ENCODE peak calls at places on chromosomes 4 and X, in eight cellular contexts. I is IMR-90, L is pancreas, D is heart right ventricle, K is right cardiac atrium, P is thyroid gland, R is astrocyte, F is transverse colon. C is an unnamed sample. For H3K4me1, the result is how much of the 10 kb centered on the place peaks cover.

GRCh38 chr4:109931318-109931717 is 18.6 kb downstream of the EGF start:
- DNase-seq in I (no peak), L (no peak), D (no peak), K (no peak), P (no peak), R (no peak), F (no peak), C (no peak)

GRCh38 chr4:145956288-145956890 is 17.8 kb upstream of the ZNF827 start:
- DNase-seq in I (peak), L (peak), D (no peak), K (no peak), P (peak), R (no peak), F (peak), C (no peak)

GRCh38 chrX:118679290-118679689 is 48.1 kb upstream of the IL13RA1 start:
- DNase-seq in I (no peak), L (no peak), D (no peak), K (no peak), P (no peak), R (no peak), F (no peak), C (no peak)

GRCh38 chr4:94757192-94758140 is at the start of gene BMPR1B:
- DNase-seq in I (peak), L (peak), D (no peak), K (peak), P (peak), R (peak), F (no peak), C (no peak)

GRCh38 chrX:43958529-43958928 is 14.7 kb downstream of the NDP start:
- DNase-seq in I (peak), L (peak), D (no peak), K (no peak), P (no peak), R (peak), F (peak), C (no peak)

GRCh38 chr4:152109585-152110509 is 349.0 kb upstream of the GATB start:
- DNase-seq in I (peak), L (no peak), D (no peak), K (peak), P (no peak), R (no peak), F (no peak), C (no peak)

GRCh38 chr4:124151031-124151430 is 561.5 kb downstream of the ANKRD50 start:
- DNase-seq in I (no peak), L (no peak), D (no peak), K (no peak), P (no peak), R (peak), F (no peak), C (no peak)

GRCh38 chrX:120781416-120781815 is 94.2 kb downstream of the CT47B1 start:
- DNase-seq in I (no peak), L (no peak), D (no peak), K (no peak), P (no peak), R (peak), F (no peak), C (no peak)

GRCh38 chr4:142516686-142517145 is 329.4 kb downstream of the INPP4B start:
- DNase-seq in I (peak), L (no peak), D (no peak), K (no peak), P (no peak), R (peak), F (no peak), C (no peak)

GRCh38 chrX:38768079-38768478 is 33.2 kb upstream of the MID1IP1 start:
- DNase-seq in I (peak), L (no peak), D (no peak), K (no peak), P (no peak), R (peak), F (no peak), C (no peak)

GRCh38 chr4:148831945-148832344 is 389.7 kb upstream of the NR3C2 start:
- DNase-seq in I (peak), L (no peak), D (no peak), K (no peak), P (no peak), R (peak), F (no peak), C (no peak)

GRCh38 chr4:95256108-95256835 is 292.5 kb downstream of the UNC5C start:
- DNase-seq in I (peak), L (no peak), D (no peak), K (no peak), P (no peak), R (no peak), F (no peak), C (no peak)

GRCh38 chrX:18173494-18174180 is 47.0 kb downstream of the BEND2 start:
- DNase-seq in I (no peak), L (no peak), D (peak), K (peak), P (peak), R (no peak), F (no peak), C (no peak)

GRCh38 chr4:30844861-30845582 is 124.9 kb downstream of the PCDH7 start:
- DNase-seq in I (no peak), L (no peak), D (no peak), K (no peak), P (no peak), R (no peak), F (no peak), C (no peak)
- H3K27ac ChIP-seq in I (no peak), L (no peak), D (no peak), K (no peak), P (no peak), R (no peak), F (no peak), C (no peak)

GRCh38 chr4:162675661-162676060 is 491.0 kb downstream of the NAF1 start:
- DNase-seq in I (no peak), L (no peak), D (no peak), K (no peak), P (no peak), R (no peak), F (no peak), C (no peak)
- H3K4me1 ChIP-seq in I (under half), L (under half), D (under half), K (under half), P (under half), R (under half), F (under half), C (under half)

GRCh38 chr4:185383451-185383850 is 12.3 kb downstream of the LRP2BP start:
- DNase-seq in I (no peak), L (peak), D (no peak), K (no peak), P (peak), R (no peak), F (peak), C (no peak)
- H3K4me3 ChIP-seq in I (no peak), L (no peak), D (no peak), K (no peak), P (no peak), R (no peak), F (no peak), C (no peak)

DNA sequence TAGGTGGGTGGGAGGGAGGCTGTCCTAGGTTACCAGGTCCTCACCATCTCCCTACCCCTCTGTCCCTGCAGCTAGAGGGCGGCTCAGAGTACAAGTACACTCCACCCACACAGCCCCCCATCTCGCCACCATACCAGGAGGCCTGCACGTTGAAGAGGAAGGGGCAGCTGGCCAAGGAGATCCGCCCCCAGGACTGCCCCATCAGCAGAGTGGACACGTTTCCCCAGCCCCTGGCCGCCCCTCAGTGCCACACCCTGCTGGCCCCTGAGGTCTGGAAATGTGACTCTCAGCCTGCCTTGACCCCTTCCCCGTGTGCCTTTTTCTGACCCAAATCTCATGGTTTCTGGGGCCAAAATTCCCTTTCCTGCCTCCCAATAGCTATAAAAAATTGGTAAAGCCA is 6.5 kb downstream of the FTSJ1 start:
- DNase-seq in I (no peak), L (no peak), D (no peak), K (no peak), P (no peak), R (no peak), F (no peak), C (no peak)
- H3K27ac ChIP-seq in I (no peak), L (no peak), D (no peak), K (no peak), P (no peak), R (peak), F (no peak), C (no peak)

GRCh38 chr4:6960154-6960553 is 50.5 kb downstream of the TBC1D14 start:
- DNase-seq in I (no peak), L (no peak), D (no peak), K (no peak), P (no peak), R (no peak), F (no peak), C (no peak)
- H3K4me1 ChIP-seq in I (under half), L (under half), D (under half), K (under half), P (under half), R (under half), F (under half), C (under half)

DNA sequence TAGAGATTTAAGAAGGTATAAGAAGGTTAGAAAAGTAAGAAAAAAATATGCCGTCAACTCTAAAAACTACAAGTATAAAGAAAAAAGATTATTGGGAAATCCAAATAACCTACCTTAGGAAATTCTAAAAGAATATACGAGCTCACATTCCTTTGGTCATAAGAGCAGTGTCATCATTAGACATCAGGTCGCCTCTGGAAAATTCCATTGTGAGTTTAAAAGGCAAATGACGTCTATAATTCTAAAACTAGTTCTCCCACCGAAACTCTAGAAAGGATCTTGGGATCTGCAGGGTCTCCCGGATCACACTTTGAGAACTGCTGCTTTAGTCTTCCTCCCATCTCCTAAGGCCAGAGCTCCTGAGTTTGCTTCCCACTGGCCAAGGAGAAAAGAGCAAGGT is 518 bp upstream of the SAT1 start:
- DNase-seq in I (no peak), L (no peak), D (no peak), K (no peak), P (no peak), R (no peak), F (no peak), C (no peak)
- H3K4me3 ChIP-seq in I (no peak), L (no peak), D (peak), K (peak), P (no peak), R (no peak), F (no peak), C (peak)

DNA sequence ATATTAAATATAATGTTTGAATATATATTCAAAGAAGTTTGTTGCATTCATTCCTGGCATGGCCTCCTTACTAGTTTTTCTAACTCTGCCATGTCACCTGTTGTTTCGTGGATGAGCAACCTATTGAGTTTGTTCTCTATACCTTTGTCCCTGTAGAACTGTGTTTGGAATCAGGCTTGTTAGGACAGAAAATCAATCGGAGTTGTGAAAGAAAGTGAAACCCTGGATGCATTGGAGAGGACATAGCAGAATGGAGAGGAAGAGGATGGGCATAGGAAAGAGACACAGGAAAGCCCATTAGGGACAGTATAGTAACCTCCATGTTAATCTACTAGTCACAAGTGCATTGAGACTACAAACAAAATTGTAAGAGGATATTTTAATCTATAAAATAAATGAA is 31.2 kb downstream of the ANK2 start:
- DNase-seq in I (no peak), L (no peak), D (no peak), K (no peak), P (no peak), R (no peak), F (no peak), C (no peak)
- H3K27ac ChIP-seq in I (no peak), L (no peak), D (no peak), K (no peak), P (no peak), R (no peak), F (no peak), C (no peak)

GRCh38 chr4:161498155-161498554 is 665.6 kb downstream of the FSTL5 start:
- DNase-seq in I (no peak), L (no peak), D (no peak), K (no peak), P (no peak), R (no peak), F (no peak), C (no peak)
- H3K4me1 ChIP-seq in I (under half), L (under half), D (under half), K (under half), P (under half), R (under half), F (under half), C (under half)